ENCODE peak calls at places on chromosomes 1 and 21, in five cellular contexts. K is right cardiac atrium, N is adrenal gland, O is erythroblast, M is mucosa of gallbladder. I is an unnamed sample.

GRCh38 chr21:16773206-16773605 is 739.6 kb upstream of the CXADR start:
- DNase-seq in K (no peak), M (no peak), N (no peak), O (no peak), I (no peak)

GRCh38 chr1:53328490-53329182 is 766 bp upstream of the LRP8 start:
- DNase-seq in N (no peak), M (no peak), O (no peak), K (no peak), I (no peak)

GRCh38 chr1:218705911-218706893 is 361.1 kb downstream of the TGFB2 start:
- DNase-seq in M (peak; percentile 20), N (no peak), K (no peak), O (no peak), I (no peak)

GRCh38 chr1:1073743-1074587 is at the start of gene RNF223:
- DNase-seq in M (peak; percentile 59), O (no peak), K (peak; percentile 12), N (no peak), I (no peak)

GRCh38 chr1:44905276-44905675 is 62.2 kb upstream of the PTCH2 start:
- DNase-seq in O (no peak), M (no peak), K (no peak), N (no peak), I (no peak)

GRCh38 chr1:40595623-40596022 is 64.2 kb downstream of the ZNF684 start:
- DNase-seq in K (no peak), N (no peak), O (no peak), M (no peak), I (no peak)

GRCh38 chr21:43921979-43922945 is 57.2 kb downstream of the AGPAT3 start:
- DNase-seq in O (no peak), M (no peak), K (no peak), N (no peak), I (peak; percentile 12)

GRCh38 chr1:110211503-110212164 is 1.5 kb downstream of the KCNC4 start:
- DNase-seq in O (peak; percentile 20), M (no peak), K (no peak), N (no peak), I (no peak)

GRCh38 chr1:115710859-115711624 is 57.5 kb downstream of the CASQ2 start:
- DNase-seq in N (no peak), K (no peak), O (peak; percentile 22), M (no peak), I (no peak)

GRCh38 chr1:183443025-183443424 is 24.8 kb upstream of the NMNAT2 start:
- DNase-seq in K (no peak), O (no peak), M (no peak), N (no peak), I (no peak)

GRCh38 chr1:224300346-224300745 is 29.6 kb downstream of the NVL start:
- DNase-seq in M (no peak), N (no peak), O (no peak), K (no peak), I (no peak)

GRCh38 chr1:2803086-2803930 is 1.8 kb upstream of the TTC34 start:
- DNase-seq in K (no peak), O (no peak), N (no peak), M (no peak), I (no peak)

GRCh38 chr21:30479259-30479658 is 908 bp downstream of the KRTAP19-1 start:
- DNase-seq in M (no peak), N (no peak), O (no peak), K (no peak), I (no peak)

GRCh38 chr21:44713846-44714245 is 2.5 kb upstream of the TSPEAR start:
- DNase-seq in N (no peak), M (no peak), K (no peak), O (no peak), I (no peak)

I was measured in left ventricle myocardium inferior.